ENCODE peak calls at places on chromosomes 3 and 15, in eight cellular contexts. F is effector memory CD8-positive, alpha-beta T cell; L is activated T-cell treated with anti-CD3 and anti-CD28 coated beads, Interleukin-2, amount 50 U/mL, for 72 hours; Y is occipital lobe; D is upper lobe of right lung; W is fibroblast of the aortic adventitia; S is fibroblast of lung; H is retinal pigment epithelial cell. C is an unnamed sample.

GRCh38 chr3:29004885-29005599 is 275.8 kb upstream of the RBMS3 start:
- DNase-seq in D (no peak), L (no peak), S (no peak), F (no peak), H (no peak), Y (no peak), W (no peak), C (no peak)

GRCh38 chr15:32668942-32669341 is 27.4 kb downstream of the SCG5 start:
- DNase-seq in S (no peak), L (no peak), F (no peak), Y (no peak), H (no peak), W (no peak), D (no peak), C (no peak)

GRCh38 chr3:15805756-15806266 is 8.0 kb upstream of the ANKRD28 start:
- DNase-seq in D (no peak), H (peak; percentile 53), S (peak; percentile 79), W (peak; percentile 75), F (no peak), Y (no peak), L (no peak), C (no peak)

GRCh38 chr3:88141458-88142083 is 8.2 kb upstream of the C3orf38 start:
- DNase-seq in W (peak; percentile 62), Y (no peak), H (peak; percentile 64), F (no peak), D (no peak), L (no peak), S (peak; percentile 62), C (no peak)

GRCh38 chr3:116001063-116001765 is 377.9 kb downstream of the GAP43 start:
- DNase-seq in D (no peak), L (no peak), H (no peak), S (peak; percentile 17), Y (no peak), W (peak; percentile 75), F (no peak), C (no peak)

GRCh38 chr15:89627256-89627970 is 27.9 kb downstream of the KIF7 start:
- DNase-seq in S (no peak), Y (no peak), H (no peak), F (no peak), W (no peak), D (no peak), L (no peak), C (no peak)

GRCh38 chr3:175392653-175393052 is 533.5 kb downstream of the NAALADL2 start:
- DNase-seq in F (no peak), Y (no peak), L (no peak), H (no peak), W (peak; percentile 26), D (no peak), S (peak; percentile 70), C (no peak)

GRCh38 chr3:37768107-37768809 is 93.4 kb upstream of the CTDSPL start:
- DNase-seq in H (peak; percentile 37), D (no peak), W (no peak), F (no peak), Y (no peak), S (peak; percentile 77), L (no peak), C (no peak)

GRCh38 chr15:98635848-98636247 is 12.5 kb upstream of the IGF1R start:
- DNase-seq in S (no peak), D (no peak), W (no peak), L (no peak), Y (no peak), H (no peak), F (no peak), C (no peak)

GRCh38 chr3:158167737-158168469 is 58.0 kb downstream of the RSRC1 start:
- DNase-seq in H (peak; percentile 94), S (peak; percentile 98), L (peak; percentile 24), Y (no peak), F (no peak), W (peak; percentile 97), D (no peak), C (no peak)

GRCh38 chr3:66195347-66195783 is 25.4 kb upstream of the SLC25A26 start:
- DNase-seq in W (peak; percentile 63), Y (peak; percentile 75), L (peak; percentile 9), S (peak; percentile 72), D (peak; percentile 71), H (peak; percentile 13), F (no peak), C (no peak)

GRCh38 chr3:37130448-37130847 is 43.9 kb downstream of the LRRFIP2 start:
- DNase-seq in L (no peak), S (no peak), W (no peak), H (no peak), D (no peak), F (no peak), Y (no peak), C (no peak)

GRCh38 chr3:184040010-184040409 is 8.5 kb downstream of the HTR3D start:
- DNase-seq in H (no peak), D (no peak), W (peak; percentile 24), F (no peak), S (peak; percentile 26), Y (no peak), L (no peak), C (no peak)

GRCh38 chr15:101294731-101295606 is at the start of gene SNRPA1:
- DNase-seq in F (peak; percentile 96), W (peak; percentile 92), D (peak; percentile 100), S (peak; percentile 95), L (peak; percentile 98), Y (peak; percentile 92), H (peak; percentile 75), C (peak; percentile 95)